ENCODE peak calls at places on chromosomes 12 and 14, in four cellular contexts. G is GM23248, R is GM23338, V is SK-N-SH. S is an unnamed sample.

GRCh38 chr12:109951136-109951535 is 45.0 kb downstream of the GIT2 start:
- DNase-seq in R (no peak), G (peak; percentile 91), V (no peak), S (no peak)

GRCh38 chr14:91245029-91245428 is 525 bp upstream of the GPR68 start:
- DNase-seq in V (no peak), R (no peak), G (no peak), S (no peak)

GRCh38 chr12:47777741-47778558 is 4.9 kb downstream of the SLC48A1 start:
- DNase-seq in V (peak; percentile 72), R (no peak), G (peak; percentile 31), S (no peak)

GRCh38 chr14:102076793-102077759 is 9.8 kb downstream of the HSP90AA1 start:
- DNase-seq in V (no peak), G (no peak), R (no peak), S (no peak)

GRCh38 chr14:62957562-62957961 is 87.7 kb downstream of the KCNH5 start:
- DNase-seq in R (no peak), V (no peak), G (peak; percentile 50), S (no peak)

GRCh38 chr12:76696186-76696585 is 67.7 kb upstream of the ZDHHC17 start:
- DNase-seq in V (no peak), G (no peak), R (no peak), S (no peak)

GRCh38 chr14:90785876-90786450 is 30.3 kb downstream of the TTC7B start:
- DNase-seq in G (no peak), R (no peak), V (no peak), S (no peak)

GRCh38 chr14:65810326-65810725 is 397.8 kb downstream of the FUT8 start:
- DNase-seq in G (no peak), V (no peak), R (no peak), S (peak; percentile 66)

GRCh38 chr12:116996648-116997047 is 85.9 kb downstream of the FBXW8 start:
- DNase-seq in V (peak; percentile 38), G (no peak), R (no peak), S (no peak)

GRCh38 chr14:80491131-80491530 is 279.8 kb upstream of the DIO2 start:
- DNase-seq in G (peak; percentile 69), V (no peak), R (peak; percentile 47), S (no peak)

GRCh38 chr14:21525571-21525970 is 575 bp downstream of the SALL2 start:
- DNase-seq in R (peak; percentile 55), G (peak; percentile 24), V (peak; percentile 61), S (peak; percentile 59)

GRCh38 chr14:74942164-74942563 is 13.2 kb downstream of the PGF start:
- DNase-seq in V (no peak), R (no peak), G (no peak), S (no peak)

GRCh38 chr12:50618864-50619609 is 114.3 kb downstream of the DIP2B start:
- DNase-seq in V (no peak), R (no peak), G (no peak), S (no peak)

GRCh38 chr12:2299207-2299606 is 246.4 kb downstream of the CACNA1C start:
- DNase-seq in R (no peak), G (no peak), V (no peak), S (no peak)

GRCh38 chr14:65961004-65961403 is 525.2 kb upstream of the CCDC196 start:
- DNase-seq in G (peak; percentile 75), V (peak; percentile 45), R (peak; percentile 87), S (peak; percentile 81)

GRCh38 chr14:60164717-60165546 is at the start of gene DHRS7:
- DNase-seq in R (peak; percentile 77), G (peak; percentile 92), V (peak; percentile 94), S (peak; percentile 92)

GRCh38 chr12:92561543-92561899 is 141.3 kb upstream of the PLEKHG7 start:
- DNase-seq in V (no peak), R (no peak), G (peak; percentile 89), S (no peak)

GRCh38 chr12:25241171-25242020 is 9.3 kb downstream of the KRAS start:
- DNase-seq in R (peak; percentile 70), G (peak; percentile 78), V (peak; percentile 27), S (peak; percentile 51)

GRCh38 chr12:76680940-76681339 is 83.0 kb upstream of the ZDHHC17 start:
- DNase-seq in G (peak; percentile 55), R (no peak), V (no peak), S (no peak)

GRCh38 chr12:71756054-71756675 is 1.5 kb downstream of the RAB21 start:
- DNase-seq in G (peak; percentile 38), V (no peak), R (no peak), S (no peak)

GRCh38 chr14:98548071-98548686 is 723.8 kb downstream of the BCL11B start:
- DNase-seq in V (no peak), G (no peak), R (no peak), S (no peak)

GRCh38 chr14:54025661-54026060 is 69.0 kb upstream of the BMP4 start:
- DNase-seq in R (peak; percentile 32), G (peak; percentile 24), V (peak; percentile 6), S (no peak)

GRCh38 chr14:95761436-95761835 is 47.5 kb upstream of the TCL1A start:
- DNase-seq in V (no peak), G (no peak), R (no peak), S (no peak)

GRCh38 chr12:76024942-76025600 is 6.5 kb downstream of the PHLDA1 start:
- DNase-seq in R (no peak), G (peak; percentile 90), V (no peak), S (no peak)

GRCh38 chr12:92921877-92922276 is 7.2 kb downstream of the EEA1 start:
- DNase-seq in R (no peak), G (no peak), V (no peak), S (no peak)

GRCh38 chr12:45291518-45291917 is 75.6 kb downstream of the ANO6 start:
- DNase-seq in G (no peak), R (no peak), V (no peak), S (no peak)

GRCh38 chr12:109167781-109168180 is 51.4 kb downstream of the ACACB start:
- DNase-seq in V (no peak), R (no peak), G (no peak), S (no peak)

GRCh38 chr14:65486856-65487255 is 74.3 kb downstream of the FUT8 start:
- DNase-seq in R (no peak), V (no peak), G (no peak), S (no peak)

GRCh38 chr14:23984891-23985607 is 3.7 kb upstream of the DHRS4L2 start:
- DNase-seq in R (no peak), V (no peak), G (peak; percentile 93), S (no peak)

GRCh38 chr12:57864382-57864781 is 17.9 kb upstream of the CTDSP2 start:
- DNase-seq in V (peak; percentile 69), G (peak; percentile 80), R (peak; percentile 66), S (peak; percentile 64)
- TF ChIP-seq EZH2phosphoT487 in V (no peak), G (no peak), R (no peak), S (no peak)

DNA sequence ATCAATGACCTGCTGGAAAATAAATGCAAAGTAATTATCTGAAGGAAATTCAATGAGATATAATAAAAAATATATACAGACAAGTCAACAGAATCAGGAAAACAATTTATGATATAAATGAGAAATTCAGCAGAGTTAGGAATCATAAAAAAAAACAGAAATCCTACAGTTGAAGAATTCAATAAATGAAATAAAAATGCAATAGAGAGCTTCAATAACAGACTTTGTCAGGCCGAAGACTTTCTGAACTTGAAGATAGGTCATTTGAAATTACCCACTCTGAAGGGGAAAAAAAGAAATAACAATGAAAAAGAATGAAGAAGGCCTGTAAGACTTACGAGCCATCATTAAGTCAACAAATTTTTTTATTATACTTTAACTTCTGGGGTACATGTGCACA is 15.5 kb upstream of the GARIN2 start:
- DNase-seq in G (no peak), R (no peak), V (no peak), S (no peak)
- H3K4me2 ChIP-seq in G (no peak overlapping the region), R (no peak overlapping the region), V (no peak overlapping the region), S (no peak overlapping the region)

DNA sequence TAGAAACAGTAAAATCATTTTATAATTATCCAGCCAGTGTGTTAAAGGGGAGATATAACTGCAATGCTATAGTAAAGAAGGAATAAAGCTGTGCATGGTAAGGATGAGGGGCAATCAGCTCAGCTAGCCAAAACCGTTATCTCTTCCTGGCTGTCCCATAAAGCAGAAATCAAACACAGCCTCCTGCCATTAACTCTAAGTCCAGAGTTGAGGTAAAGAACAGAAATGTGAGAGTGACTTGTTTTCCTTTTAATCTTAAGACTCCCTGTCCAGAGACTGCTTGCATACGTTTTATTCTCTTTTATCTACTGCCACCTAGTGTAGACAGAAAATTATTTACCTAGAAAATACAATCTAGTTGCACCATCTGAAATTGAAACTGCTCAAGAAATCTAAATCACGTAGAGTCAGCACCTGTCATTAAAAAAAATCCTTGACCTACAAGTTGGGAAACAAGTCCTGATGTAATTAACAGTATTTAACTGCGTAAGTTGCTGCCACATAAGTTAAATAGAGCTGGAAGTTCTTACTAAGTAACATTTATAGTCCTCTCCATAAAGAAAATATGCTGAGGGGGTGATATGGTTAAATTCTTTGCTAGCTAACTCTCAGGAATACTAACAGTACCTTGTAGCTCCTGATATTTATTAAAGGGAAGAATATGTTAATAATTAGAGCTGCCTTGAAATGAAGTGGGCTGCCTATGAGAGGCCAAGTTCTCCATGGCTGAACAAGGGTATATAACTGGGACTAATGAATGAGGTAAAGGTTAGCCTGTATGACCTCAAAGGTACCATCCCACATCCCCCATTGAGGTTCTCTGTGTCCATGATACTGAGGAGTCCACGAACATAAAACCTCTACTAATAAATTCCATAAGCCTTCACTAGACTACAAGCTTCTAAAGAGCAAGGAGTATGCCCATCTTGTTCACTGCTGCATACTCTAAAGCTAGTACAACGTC is 62.7 kb downstream of the GALNT4 start:
- DNase-seq in V (peak; percentile 36), G (peak; percentile 79), R (peak; percentile 76), S (peak; percentile 64)
- H2AFZ ChIP-seq in V (no peak overlapping the region), G (peak overlapping the region; percentile 66), R (no peak overlapping the region), S (no peak overlapping the region)

GRCh38 chr12:118344829-118345228 is 27.9 kb downstream of the TAOK3 start:
- DNase-seq in V (no peak), R (no peak), G (no peak), S (no peak)
- TF ChIP-seq EZH2phosphoT487 in V (no peak), R (no peak), G (no peak), S (no peak)

GRCh38 chr14:52370406-52370911 is 56.3 kb downstream of the PTGER2 start:
- DNase-seq in R (no peak), V (no peak), G (no peak), S (no peak)
- H3K4me2 ChIP-seq in R (no peak overlapping the region), V (no peak overlapping the region), G (no peak overlapping the region), S (no peak overlapping the region)

DNA sequence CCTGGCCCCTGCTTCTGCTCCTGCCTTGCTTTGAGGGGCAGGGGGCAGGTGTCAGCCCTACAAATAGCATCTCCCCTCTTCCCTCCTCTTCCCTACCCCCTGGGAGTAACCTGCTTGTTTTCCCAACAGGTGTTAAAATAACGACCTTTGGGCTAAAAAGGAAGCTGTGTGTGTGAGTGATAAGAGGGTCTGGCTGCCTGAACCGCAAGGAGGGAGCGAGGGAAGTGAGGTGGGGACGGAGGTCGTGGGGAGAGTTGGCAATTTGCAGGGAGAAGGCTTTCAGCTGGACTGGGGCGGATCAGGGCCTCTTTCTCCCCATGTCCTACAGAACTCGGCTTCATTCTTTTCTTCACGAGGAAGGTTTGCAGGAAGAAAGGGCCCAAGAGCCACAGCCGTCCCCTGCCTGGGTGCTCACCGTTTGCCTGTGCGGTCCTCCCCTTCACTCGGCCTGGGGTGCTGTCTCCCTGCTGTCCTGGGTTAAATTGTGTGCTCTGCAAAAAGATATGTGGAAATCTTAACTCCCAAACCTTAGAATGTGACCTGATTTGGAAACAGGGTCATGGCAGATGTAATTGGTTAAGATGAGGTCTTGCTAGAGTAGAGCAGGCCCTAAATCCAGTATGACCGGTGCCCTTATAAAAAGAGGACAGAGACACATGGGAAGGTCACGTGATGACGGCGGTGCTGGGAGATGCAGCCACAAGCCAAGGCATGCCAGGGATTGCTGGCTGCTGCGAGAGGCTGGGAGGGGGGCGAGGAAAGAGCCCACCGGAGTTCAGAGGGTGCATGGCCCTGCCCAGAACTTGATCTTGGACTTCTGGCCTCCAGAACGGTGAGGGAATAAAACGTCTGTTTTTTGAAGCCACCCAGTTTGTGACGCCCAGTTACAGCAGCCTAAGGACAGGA is 38.7 kb upstream of the NCOR2 start:
- DNase-seq in G (no peak), V (no peak), R (no peak), S (no peak)
- H2AFZ ChIP-seq in G (no peak overlapping the region), V (no peak overlapping the region), R (peak overlapping the region; percentile 32), S (no peak overlapping the region)

GRCh38 chr14:93301821-93302447 is 30.9 kb downstream of the BTBD7 start:
- DNase-seq in G (no peak), R (peak; percentile 49), V (no peak), S (peak; percentile 13)
- TF ChIP-seq EZH2phosphoT487 in G (no peak), R (no peak), V (no peak), S (no peak)